ENCODE peak calls at places on chromosomes 4 and X, in six cellular contexts. C is ascending aorta; I is NCI-H2081; P is uterus; T is stimulated activated CD4-positive, alpha-beta T cell treated with anti-CD3 and anti-CD28 coated beads, Interleukin-15, amount 100 ng/mL, for 1 hour; Z is nucleus accumbens. U is an unnamed sample.
A peak's percentile ranks its signal among the peaks of the same experiment; 100 is the strongest.

GRCh38 chr4:168265327-168265726 is 53.2 kb downstream of the DDX60 start:
- DNase-seq in C (no peak), I (no peak), P (no peak), T (no peak), Z (no peak), U (no peak)

GRCh38 chrX:82676386-82676785 is 831.7 kb upstream of the POU3F4 start:
- DNase-seq in C (no peak), I (no peak), P (no peak), T (no peak), Z (no peak), U (no peak)

GRCh38 chrX:119155416-119156035 is 27.9 kb upstream of the KIAA1210 start:
- DNase-seq in C (no peak), I (no peak), P (no peak), T (no peak), Z (no peak), U (peak; percentile 12)

GRCh38 chr4:71195932-71196331 is 142.9 kb upstream of the SLC4A4 start:
- DNase-seq in C (no peak), I (no peak), P (no peak), T (no peak), Z (no peak), U (no peak)

GRCh38 chrX:3184176-3184930 is 143.1 kb downstream of the ARSF start:
- DNase-seq in C (no peak), I (no peak), P (peak; percentile 23), T (no peak), Z (no peak), U (no peak)

GRCh38 chrX:102849396-102849795 is 87.7 kb upstream of the RAB40AL start:
- DNase-seq in C (no peak), I (no peak), P (no peak), T (no peak), Z (no peak), U (no peak)

GRCh38 chrX:39212456-39212855 is 411.2 kb downstream of the MID1IP1 start:
- DNase-seq in C (no peak), I (no peak), P (no peak), T (no peak), Z (no peak), U (no peak)

GRCh38 chr4:21780158-21780557 is 168.4 kb downstream of the KCNIP4 start:
- DNase-seq in C (no peak), I (no peak), P (no peak), T (no peak), Z (no peak), U (no peak)

GRCh38 chr4:101205878-101206277 is 141.4 kb downstream of the PPP3CA start:
- DNase-seq in C (no peak), I (no peak), P (no peak), T (no peak), Z (no peak), U (no peak)

GRCh38 chr4:56505269-56506109 is at the start of gene ARL9:
- DNase-seq in C (peak; percentile 68), I (no peak), P (peak; percentile 54), T (peak; percentile 40), Z (peak; percentile 34), U (no peak)

GRCh38 chrX:52990848-52991247 is 32.5 kb upstream of the FAM156A start:
- DNase-seq in C (no peak), I (no peak), P (no peak), T (no peak), Z (no peak), U (no peak)

GRCh38 chrX:72367524-72367923 is 61.8 kb upstream of the CITED1 start:
- DNase-seq in C (no peak), I (no peak), P (no peak), T (no peak), Z (no peak), U (no peak)

GRCh38 chr4:128630881-128631280 is 178.6 kb upstream of the JADE1 start:
- DNase-seq in C (no peak), I (no peak), P (no peak), T (no peak), Z (no peak), U (no peak)

GRCh38 chr4:180106997-180107396 is 2136.2 kb upstream of the TENM3 start:
- DNase-seq in C (no peak), I (no peak), P (no peak), T (no peak), Z (no peak), U (no peak)

GRCh38 chrX:39640866-39641265 is 456.9 kb downstream of the BCOR start:
- DNase-seq in C (no peak), I (no peak), P (no peak), T (no peak), Z (no peak), U (no peak)

GRCh38 chr4:83569967-83570366 is 34.1 kb downstream of the GPAT3 start:
- DNase-seq in C (no peak), I (no peak), P (no peak), T (no peak), Z (no peak), U (no peak)

GRCh38 chr4:108172780-108173598 is 4.3 kb upstream of the LEF1 start:
- DNase-seq in C (peak; percentile 70), I (peak; percentile 65), P (no peak), T (peak; percentile 70), Z (no peak), U (peak; percentile 65)

GRCh38 chrX:78945186-78945912 is at the start of gene P2RY10:
- DNase-seq in C (no peak), I (no peak), P (no peak), T (no peak), Z (no peak), U (no peak)

GRCh38 chr4:158315706-158316105 is 105.4 kb downstream of the TMEM144 start:
- DNase-seq in C (no peak), I (no peak), P (no peak), T (no peak), Z (no peak), U (no peak)

GRCh38 chr4:6959261-6959660 is 49.6 kb downstream of the TBC1D14 start:
- DNase-seq in C (peak; percentile 19), I (no peak), P (no peak), T (no peak), Z (no peak), U (no peak)